ENCODE peak calls at places on chromosome 5, in five cellular contexts. P, Y, D, I and H are unnamed samples. For H3K4me1 and H3K27me3, the result is how much of the 10 kb centered on the place peaks cover.

GRCh38 chr5:123951204-123951977 is 439.4 kb downstream of the CSNK1G3 start:
- DNase-seq in Y (no peak), P (no peak), I (no peak), D (no peak), H (no peak)

GRCh38 chr5:116395178-116395577 is 179.4 kb downstream of the SEMA6A start:
- DNase-seq in Y (no peak), D (no peak), I (no peak), P (no peak), H (no peak)

GRCh38 chr5:150159741-150160179 is 4.1 kb upstream of the PDGFRB start:
- DNase-seq in P (no peak), I (peak), D (peak), Y (no peak), H (peak)

GRCh38 chr5:68305223-68305865 is 89.8 kb downstream of the PIK3R1 start:
- DNase-seq in D (no peak), Y (no peak), I (peak), P (no peak), H (no peak)

GRCh38 chr5:119049824-119050449 is 20.9 kb upstream of the DMXL1 start:
- DNase-seq in P (no peak), D (no peak), Y (no peak), I (no peak), H (no peak)

GRCh38 chr5:65141487-65141886 is 340.2 kb downstream of the ADAMTS6 start:
- DNase-seq in I (no peak), Y (no peak), D (no peak), P (no peak), H (no peak)

GRCh38 chr5:134438268-134438622 is 26.6 kb upstream of the CDKN2AIPNL start:
- DNase-seq in I (peak), D (no peak), P (no peak), Y (no peak), H (no peak)

GRCh38 chr5:103849934-103850333 is 287.3 kb upstream of the NUDT12 start:
- DNase-seq in I (no peak), P (no peak), Y (peak), D (no peak), H (no peak)

GRCh38 chr5:98750693-98751092 is 22.8 kb upstream of the RGMB start:
- DNase-seq in D (no peak), I (no peak), Y (no peak), P (no peak), H (no peak)

GRCh38 chr5:131364507-131365050 is 100.7 kb downstream of the CDC42SE2 start:
- DNase-seq in I (no peak), Y (no peak), P (no peak), D (no peak), H (no peak)

GRCh38 chr5:180135128-180135955 is 63.8 kb upstream of the RNF130 start:
- DNase-seq in Y (peak), P (no peak), I (no peak), D (no peak), H (peak)

GRCh38 chr5:180093651-180094382 is 22.3 kb upstream of the RNF130 start:
- DNase-seq in P (no peak), I (no peak), Y (no peak), D (no peak), H (peak)

GRCh38 chr5:7329712-7330111 is 66.2 kb upstream of the ADCY2 start:
- DNase-seq in P (no peak), Y (no peak), I (no peak), D (no peak), H (no peak)

GRCh38 chr5:73215891-73216610 is 43.1 kb downstream of the TMEM174 start:
- DNase-seq in I (peak), D (peak), Y (peak), P (peak), H (peak)

GRCh38 chr5:69042915-69043795 is 50.7 kb upstream of the SLC30A5 start:
- DNase-seq in P (peak), D (peak), Y (peak), I (peak), H (peak)

GRCh38 chr5:81552844-81553569 is 159.1 kb upstream of the ACOT12 start:
- DNase-seq in Y (no peak), I (no peak), P (no peak), D (no peak), H (no peak)

GRCh38 chr5:96157841-96158291 is 196.2 kb upstream of the ELL2 start:
- DNase-seq in D (no peak), I (no peak), P (no peak), Y (no peak), H (no peak)

GRCh38 chr5:132060501-132061161 is at the start of gene IL3:
- DNase-seq in P (no peak), Y (no peak), D (peak), I (peak), H (peak)

GRCh38 chr5:96331210-96331609 is 101.8 kb downstream of the PCSK1 start:
- DNase-seq in Y (no peak), P (no peak), I (no peak), D (no peak), H (no peak)

GRCh38 chr5:175384724-175385552 is 59.0 kb downstream of the DRD1 start:
- DNase-seq in P (no peak), D (no peak), I (no peak), Y (no peak), H (no peak)

GRCh38 chr5:14351845-14352712 is 208.9 kb downstream of the TRIO start:
- DNase-seq in P (peak), Y (peak), I (peak), D (peak), H (peak)

GRCh38 chr5:111772456-111772855 is 15.5 kb upstream of the NREP start:
- DNase-seq in D (no peak), Y (no peak), I (no peak), P (no peak), H (no peak)

GRCh38 chr5:132473608-132474007 is 17.0 kb downstream of the IRF1 start:
- DNase-seq in P (no peak), I (no peak), Y (no peak), D (peak), H (no peak)

GRCh38 chr5:128681096-128681495 is 143.1 kb upstream of the FBN2 start:
- DNase-seq in P (no peak), I (no peak), D (no peak), Y (no peak), H (no peak)

GRCh38 chr5:41598011-41598410 is 87.6 kb upstream of the PLCXD3 start:
- DNase-seq in I (no peak), D (no peak), Y (no peak), P (no peak), H (no peak)

GRCh38 chr5:76681287-76681686 is 34.6 kb upstream of the F2R start:
- DNase-seq in Y (no peak), D (no peak), I (no peak), P (no peak), H (no peak)

GRCh38 chr5:76685598-76686169 is 30.2 kb upstream of the F2R start:
- DNase-seq in P (no peak), I (no peak), Y (no peak), D (no peak), H (no peak)

GRCh38 chr5:76684756-76685594 is 31.0 kb upstream of the F2R start:
- DNase-seq in D (no peak), Y (no peak), P (no peak), I (no peak), H (no peak)

GRCh38 chr5:76682395-76682794 is 33.5 kb upstream of the F2R start:
- DNase-seq in P (no peak), Y (no peak), I (no peak), D (no peak), H (no peak)

GRCh38 chr5:76684012-76684731 is 31.8 kb upstream of the F2R start:
- DNase-seq in P (no peak), D (no peak), I (no peak), Y (no peak), H (no peak)
- H3K4me1 ChIP-seq in P (under half), D (under half), I (under half), Y (under half), H (under half)

DNA sequence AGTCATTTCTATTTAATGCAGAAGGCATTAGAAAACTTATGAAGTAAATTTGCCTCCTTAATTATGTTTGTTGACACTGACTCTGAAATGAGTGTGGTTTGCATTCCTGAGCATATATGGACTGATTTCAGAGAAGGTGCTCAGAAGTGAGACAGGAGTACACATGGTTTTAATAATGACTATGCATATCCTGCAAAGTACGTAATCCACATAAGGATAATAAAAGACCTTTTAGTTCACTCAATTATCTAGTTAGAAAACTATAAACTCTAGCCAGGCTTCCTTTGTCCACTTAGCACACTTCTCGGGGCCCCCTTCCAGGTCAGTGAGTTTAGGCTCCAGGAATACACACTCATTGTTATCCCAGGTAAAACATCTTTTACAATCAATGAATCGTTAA is 75.7 kb upstream of the SNX2 start:
- DNase-seq in I (no peak), P (no peak), D (no peak), Y (no peak), H (no peak)
- H3K27ac ChIP-seq in I (no peak), P (no peak), D (no peak), Y (no peak), H (no peak)

GRCh38 chr5:151900876-151901275 is 23.8 kb downstream of the GLRA1 start:
- DNase-seq in D (no peak), I (no peak), P (no peak), Y (no peak), H (no peak)

GRCh38 chr5:151901611-151902010 is 23.0 kb downstream of the GLRA1 start:
- DNase-seq in D (no peak), Y (no peak), I (no peak), P (no peak), H (no peak)

GRCh38 chr5:151903243-151903653 is 21.4 kb downstream of the GLRA1 start:
- DNase-seq in D (no peak), Y (no peak), I (no peak), P (peak), H (no peak)

GRCh38 chr5:151904127-151904526 is 20.5 kb downstream of the GLRA1 start:
- DNase-seq in P (no peak), D (no peak), I (no peak), Y (no peak), H (no peak)

GRCh38 chr5:151902215-151902614 is 22.4 kb downstream of the GLRA1 start:
- DNase-seq in D (no peak), Y (no peak), P (no peak), I (no peak), H (no peak)
- H3K27me3 ChIP-seq in D (under half), Y (under half), P (under half), I (under half), H (under half)

DNA sequence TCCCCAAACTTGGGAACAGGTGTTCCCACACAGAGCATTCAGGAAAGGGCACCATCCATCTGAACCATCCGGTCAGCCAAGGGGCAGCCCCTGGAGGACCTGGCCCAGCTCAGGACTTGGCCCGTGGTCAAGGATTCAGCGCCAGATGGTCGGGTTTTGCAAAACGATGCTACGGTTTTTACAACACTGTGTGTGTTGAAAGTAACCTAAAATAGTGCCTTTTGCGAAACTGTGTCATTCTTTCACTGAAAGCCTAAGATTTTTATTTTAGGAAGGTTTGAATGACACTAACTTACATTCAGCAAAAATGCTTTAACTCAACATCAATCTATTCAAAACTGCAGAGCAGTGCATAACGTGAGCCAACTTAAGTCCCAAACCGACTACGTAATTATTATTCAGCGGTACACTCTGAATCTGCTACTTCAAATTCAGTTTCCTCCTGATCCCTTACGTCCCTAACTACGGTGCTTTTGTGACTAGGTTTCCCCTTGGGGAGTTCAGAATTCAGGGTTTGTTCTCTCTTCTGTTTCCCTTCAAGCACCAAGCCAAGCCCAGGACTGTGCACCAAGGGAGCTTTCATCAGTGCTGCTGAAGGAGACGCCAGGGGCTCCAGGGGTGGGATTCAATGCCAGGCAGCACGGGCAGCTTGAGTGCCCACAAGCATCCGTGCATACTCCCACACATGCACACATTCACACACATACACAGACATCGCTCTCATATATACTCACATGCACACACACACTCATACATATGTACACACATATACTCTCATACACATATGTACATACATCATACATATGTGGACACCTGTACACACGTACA is 25.8 kb downstream of the LPCAT1 start:
- DNase-seq in Y (no peak), P (no peak), I (no peak), D (peak), H (no peak)
- H3K4me1 ChIP-seq in Y (under half), P (under half), I (under half), D (under half), H (under half)

DNA sequence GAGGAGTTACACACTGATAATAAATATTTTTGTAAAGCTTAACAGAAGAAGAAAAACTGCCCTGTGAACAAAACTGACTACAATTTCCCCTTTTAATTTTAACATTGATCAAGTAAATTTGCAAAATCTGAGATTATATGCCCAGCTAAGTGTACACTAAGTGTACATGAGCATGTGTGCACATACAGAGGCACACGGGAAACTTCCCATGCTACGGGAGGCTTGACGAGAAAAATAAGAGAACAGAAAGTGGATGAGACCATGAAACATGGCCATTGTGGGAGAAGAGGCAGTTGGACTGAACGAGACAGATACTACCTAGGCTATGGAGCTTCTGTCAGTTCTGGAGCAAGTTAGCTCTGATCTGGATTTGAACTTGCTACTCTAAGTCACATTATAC is 77.2 kb upstream of the ADAMTS16 start:
- DNase-seq in Y (no peak), I (no peak), P (no peak), D (no peak), H (no peak)
- H3K27ac ChIP-seq in Y (no peak), I (no peak), P (no peak), D (no peak), H (no peak)

GRCh38 chr5:130270786-130271185 is 366.5 kb downstream of the CHSY3 start:
- DNase-seq in P (no peak), Y (no peak), D (no peak), I (no peak), H (no peak)
- H3K27me3 ChIP-seq in P (under half), Y (under half), D (under half), I (under half), H (under half)

DNA sequence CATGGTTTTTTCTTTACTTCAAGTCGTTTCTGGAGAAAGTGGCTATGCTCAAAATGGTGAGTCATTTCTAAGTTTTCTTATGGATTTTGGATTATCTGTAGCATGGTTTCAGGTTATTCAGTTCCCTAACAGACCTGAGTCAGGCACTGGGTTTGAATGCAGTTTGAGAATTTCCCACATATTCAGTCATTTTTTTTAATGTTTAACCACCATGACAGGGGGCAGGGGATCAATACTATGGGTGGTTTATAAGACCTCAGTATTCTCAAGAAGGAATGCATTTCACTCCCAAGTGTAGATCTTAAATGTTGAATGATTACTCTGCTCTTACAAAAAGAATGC is 284 bp downstream of the IL7R start:
- DNase-seq in P (no peak), I (no peak), Y (no peak), D (no peak), H (no peak)
- H3K4me1 ChIP-seq in P (under half), I (under half), Y (under half), D (under half), H (under half)

GRCh38 chr5:166624573-166624972 is 1666.9 kb upstream of the WWC1 start:
- DNase-seq in P (no peak), D (no peak), Y (no peak), I (no peak), H (no peak)
- H3K27ac ChIP-seq in P (no peak), D (no peak), Y (no peak), I (no peak), H (no peak)

GRCh38 chr5:138650196-138650595 is 75.0 kb upstream of the HSPA9 start:
- DNase-seq in Y (no peak), P (no peak), D (no peak), I (no peak), H (no peak)
- H3K27me3 ChIP-seq in Y (under half), P (under half), D (under half), I (under half), H (under half)

GRCh38 chr5:53029608-53030007 is 40.5 kb downstream of the ITGA2 start:
- DNase-seq in I (no peak), D (no peak), P (no peak), Y (no peak), H (no peak)

GRCh38 chr5:53030828-53031425 is 41.8 kb downstream of the ITGA2 start:
- DNase-seq in I (no peak), D (no peak), P (no peak), Y (no peak), H (no peak)

GRCh38 chr5:53025506-53025905 is 36.4 kb downstream of the ITGA2 start:
- DNase-seq in P (no peak), Y (no peak), I (no peak), D (no peak), H (no peak)

GRCh38 chr5:53024535-53024934 is 35.4 kb downstream of the ITGA2 start:
- DNase-seq in P (no peak), I (no peak), D (no peak), Y (no peak), H (no peak)

DNA sequence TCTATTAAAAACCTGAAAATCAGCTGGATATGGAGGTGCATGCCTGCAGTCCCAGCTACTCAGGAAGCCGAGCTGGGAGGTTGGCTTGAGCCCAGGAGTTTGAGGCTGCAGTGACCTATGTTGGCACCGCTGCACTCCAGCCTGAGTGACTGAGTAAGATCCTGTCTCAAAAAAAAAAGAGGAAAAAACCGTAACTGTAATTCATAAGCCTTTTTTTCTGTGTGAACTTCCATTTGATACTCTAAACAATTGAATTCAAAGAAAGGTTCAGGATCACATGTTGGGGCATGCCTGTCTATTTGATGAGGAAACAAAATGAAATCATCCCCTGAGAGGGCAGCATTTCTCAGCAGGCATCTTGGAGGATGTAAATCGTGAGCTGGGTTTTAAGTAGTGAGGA is 38.8 kb downstream of the ITGA2 start:
- DNase-seq in D (peak), P (no peak), Y (peak), I (peak), H (peak)
- H3K4me1 ChIP-seq in D (under half), P (under half), Y (half or more), I (under half), H (under half)